ENCODE peak calls at places on chromosomes 3 and 15, in nine cellular contexts. K is mucosa of descending colon, X is left ventricle myocardium inferior, W is fibroblast of mammary gland, H is PC-3, P is A549, L is fibroblast of the aortic adventitia, G is keratinocyte, A is brain microvascular endothelial cell. Q is an unnamed sample.

GRCh38 chr3:96300743-96301142 is 513.7 kb upstream of the EPHA6 start:
- DNase-seq in K (no peak), W (no peak), A (no peak), L (no peak), P (no peak), X (no peak), G (no peak), H (no peak), Q (no peak)

GRCh38 chr3:123154346-123154985 is 47.3 kb upstream of the SEC22A start:
- DNase-seq in X (no peak), H (no peak), W (no peak), G (no peak), A (no peak), P (no peak), K (no peak), L (no peak), Q (no peak)

GRCh38 chr15:27438403-27439375 is 467.7 kb downstream of the GABRG3 start:
- DNase-seq in W (peak), H (no peak), P (no peak), L (peak), K (no peak), G (no peak), X (no peak), A (no peak), Q (peak)

GRCh38 chr3:187263270-187263669 is 28.3 kb downstream of the MASP1 start:
- DNase-seq in K (no peak), W (peak), L (peak), A (no peak), X (no peak), G (no peak), H (no peak), P (no peak), Q (peak)

GRCh38 chr3:31305324-31305723 is 227.4 kb upstream of the STT3B start:
- DNase-seq in W (no peak), L (no peak), H (no peak), G (no peak), A (no peak), X (no peak), K (no peak), P (no peak), Q (no peak)

GRCh38 chr3:106628407-106628806 is 748.8 kb upstream of the CCDC54 start:
- DNase-seq in X (no peak), P (no peak), L (peak), G (peak), H (peak), K (no peak), W (peak), A (peak), Q (peak)

GRCh38 chr3:45914362-45915077 is 28.2 kb downstream of the CCR9 start:
- DNase-seq in H (no peak), G (no peak), P (no peak), A (no peak), X (no peak), W (no peak), K (no peak), L (no peak), Q (no peak)

GRCh38 chr3:45067941-45068340 is 41.8 kb downstream of the CLEC3B start:
- DNase-seq in K (no peak), X (no peak), H (no peak), W (no peak), G (no peak), L (no peak), A (no peak), P (no peak), Q (no peak)

GRCh38 chr3:197674741-197675567 is 61.8 kb downstream of the RUBCN start:
- DNase-seq in K (peak), W (no peak), P (no peak), H (no peak), G (no peak), A (no peak), L (no peak), X (no peak), Q (no peak)

GRCh38 chr3:46092704-46093085 is 65.4 kb upstream of the XCR1 start:
- DNase-seq in L (no peak), K (no peak), W (no peak), G (no peak), P (no peak), X (no peak), A (no peak), H (no peak), Q (no peak)

GRCh38 chr3:122760457-122761271 is 33.0 kb downstream of the HSPBAP1 start:
- DNase-seq in A (peak), X (no peak), K (no peak), P (no peak), W (no peak), G (no peak), L (no peak), H (no peak), Q (no peak)

GRCh38 chr3:48607519-48607918 is 1.9 kb downstream of the UQCRC1 start:
- DNase-seq in W (peak), G (no peak), K (no peak), H (no peak), P (no peak), X (no peak), L (no peak), A (no peak), Q (no peak)

GRCh38 chr3:189493271-189493670 is 137.9 kb upstream of the TP63 start:
- DNase-seq in L (no peak), W (no peak), X (no peak), A (no peak), P (no peak), G (no peak), K (no peak), H (no peak), Q (no peak)

GRCh38 chr3:185792955-185793354 is 31.9 kb downstream of the IGF2BP2 start:
- DNase-seq in W (no peak), K (no peak), L (no peak), X (no peak), H (no peak), P (no peak), G (no peak), A (no peak), Q (no peak)

DNA sequence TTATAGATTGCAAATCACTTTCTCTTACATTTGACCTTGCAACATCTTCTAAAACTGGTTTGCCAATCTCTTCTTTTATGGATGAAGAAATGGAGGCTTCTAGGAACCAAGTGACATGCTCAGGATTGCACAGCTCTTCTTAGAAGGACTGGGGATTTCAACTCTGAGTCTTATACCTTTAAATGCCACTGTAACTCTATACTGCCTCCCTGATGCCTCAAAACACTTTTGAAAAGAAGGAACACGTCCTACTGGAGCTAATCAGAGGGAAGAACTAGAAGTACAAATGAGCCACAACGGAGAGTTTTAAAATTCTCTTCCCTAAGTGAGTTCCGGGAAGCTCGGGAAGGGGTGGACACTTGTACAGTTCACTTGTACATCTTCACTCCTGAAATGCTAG is 973 bp upstream of the MITF start:
- DNase-seq in K (no peak), X (no peak), L (peak), H (peak), A (no peak), G (no peak), W (no peak), P (no peak), Q (no peak)
- H3K4me3 ChIP-seq in K (no peak), X (peak), L (peak), H (peak), A (peak), G (peak), W (peak), P (peak), Q (peak)

GRCh38 chr3:25534007-25534406 is 105.9 kb downstream of the RARB start:
- DNase-seq in A (no peak), P (no peak), K (no peak), H (no peak), X (no peak), G (no peak), W (no peak), L (no peak), Q (no peak)

GRCh38 chr3:25533365-25533764 is 105.3 kb downstream of the RARB start:
- DNase-seq in L (no peak), A (no peak), G (no peak), W (no peak), H (no peak), K (no peak), X (no peak), P (no peak), Q (no peak)

GRCh38 chr3:25536668-25537331 is 108.7 kb downstream of the RARB start:
- DNase-seq in W (no peak), A (no peak), L (no peak), X (no peak), G (no peak), H (no peak), K (no peak), P (no peak), Q (no peak)

GRCh38 chr3:25537476-25537875 is 109.4 kb downstream of the RARB start:
- DNase-seq in P (no peak), W (no peak), A (no peak), X (no peak), K (no peak), L (no peak), H (no peak), G (no peak), Q (no peak)

DNA sequence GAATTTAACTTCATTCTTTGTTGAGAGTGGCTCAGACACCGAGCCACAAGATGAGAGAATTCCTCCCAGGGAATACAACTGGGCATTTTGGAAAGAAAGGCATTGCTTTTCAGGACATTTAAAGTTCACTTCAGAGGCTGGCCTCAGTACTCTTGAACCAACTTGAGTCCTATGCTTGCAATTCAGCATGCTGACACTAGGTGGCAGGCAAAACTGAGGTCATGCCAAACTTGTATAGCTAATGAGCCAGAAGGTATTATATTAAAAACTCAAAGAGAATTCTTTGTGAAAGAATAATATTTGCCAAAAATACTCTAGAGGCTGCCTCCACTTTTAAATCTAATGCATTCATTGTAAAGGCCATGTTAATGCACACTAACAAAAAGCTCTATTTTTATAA is 104.7 kb downstream of the RARB start:
- DNase-seq in P (peak), L (no peak), G (no peak), W (peak), X (no peak), K (peak), H (peak), A (peak), Q (peak)
- TF ChIP-seq CTCF in P (peak), L (peak), G (peak), W (peak), X (peak), K (no peak), H (peak), A (peak), Q (peak)

DNA sequence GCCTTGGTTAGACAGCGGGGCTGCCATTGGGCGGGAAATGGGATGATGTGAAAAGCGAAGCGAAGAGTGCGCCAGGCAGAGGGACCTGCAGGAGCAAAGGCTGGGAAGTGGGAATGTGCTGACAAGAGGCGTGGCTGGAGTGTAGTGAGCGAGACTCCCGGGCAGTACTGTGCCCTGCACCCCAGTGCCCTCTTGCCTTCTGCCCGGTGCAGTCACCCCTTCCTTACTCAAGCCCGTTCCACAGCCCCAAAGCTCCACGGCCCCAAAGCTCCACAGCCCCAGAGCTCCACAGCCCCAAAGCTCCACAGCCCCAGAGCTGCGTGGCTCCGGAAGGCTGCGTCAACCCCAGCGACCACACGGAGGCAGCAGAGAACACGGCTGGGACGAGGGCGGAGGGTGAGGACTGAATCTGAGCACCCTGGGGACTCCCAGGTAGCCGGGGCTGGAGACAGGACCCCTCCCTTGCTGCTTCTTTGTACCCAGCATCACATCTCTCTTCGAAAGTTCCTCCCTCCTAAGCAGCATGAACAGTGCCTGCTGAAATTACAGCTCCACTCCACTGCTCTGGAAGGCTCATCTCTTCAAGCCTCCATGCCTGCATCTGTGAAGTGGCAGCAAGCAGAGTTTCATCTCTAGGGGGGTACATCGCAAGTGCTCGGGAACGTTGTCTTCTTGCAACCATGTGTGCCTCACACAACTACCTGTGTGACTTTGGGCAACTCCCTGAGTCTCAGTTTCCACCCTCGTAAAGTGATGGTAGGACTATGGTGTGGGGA is 108.9 kb downstream of the FBLN2 start:
- DNase-seq in W (peak), X (peak), L (no peak), K (peak), H (peak), G (no peak), P (peak), A (peak), Q (peak)
- H3K4me3 ChIP-seq in W (no peak), X (no peak), L (peak), K (no peak), H (no peak), G (no peak), P (no peak), A (peak), Q (peak)

GRCh38 chr3:120442975-120443517 is 7.7 kb downstream of the FSTL1 start:
- DNase-seq in A (no peak), L (no peak), W (no peak), K (no peak), X (no peak), P (no peak), G (no peak), H (no peak), Q (peak)
- TF ChIP-seq CTCF in A (peak), L (peak), W (peak), K (no peak), X (peak), P (peak), G (peak), H (peak), Q (peak)

GRCh38 chr15:62896969-62897486 is 145.5 kb upstream of the TPM1 start:
- DNase-seq in W (peak), L (peak), A (peak), P (peak), H (peak), G (peak), K (peak), X (peak), Q (peak)
- H3K4me3 ChIP-seq in W (no peak), L (no peak), A (no peak), P (peak), H (peak), G (no peak), K (no peak), X (peak), Q (no peak)

GRCh38 chr3:176633511-176633910 is 563.8 kb downstream of the TBL1XR1 start:
- DNase-seq in L (no peak), X (no peak), G (no peak), K (no peak), A (no peak), P (no peak), W (no peak), H (peak), Q (no peak)
- TF ChIP-seq CTCF in L (no peak), X (no peak), G (no peak), K (no peak), A (no peak), P (no peak), W (no peak), H (peak), Q (no peak)

Q was measured in cardiac fibroblast.